ENCODE peak calls at places on chromosome 15, in nine cellular contexts. N is neural progenitor cell, U is epithelial cell of esophagus, Q is GM12865, H is Panc1, J is dorsolateral prefrontal cortex, O is brain microvascular endothelial cell, C is nephron progenitor cell, Y is HFFc6. D is an unnamed sample.

GRCh38 chr15:71448688-71449114 is 333.4 kb downstream of the THSD4 start:
- DNase-seq in N (peak), U (peak), Q (peak), H (peak), J (no peak), O (peak), C (peak), Y (peak), D (peak)

GRCh38 chr15:38300395-38300794 is 47.8 kb downstream of the SPRED1 start:
- DNase-seq in N (no peak), U (no peak), Q (peak), H (no peak), J (no peak), O (no peak), C (no peak), Y (no peak), D (no peak)

GRCh38 chr15:62624541-62625399 is 417.8 kb upstream of the TPM1 start:
- DNase-seq in N (peak), U (peak), Q (peak), H (no peak), J (no peak), O (peak), C (no peak), Y (peak), D (no peak)

GRCh38 chr15:46644493-46645481 is 1010.0 kb downstream of the SQOR start:
- DNase-seq in N (no peak), U (no peak), Q (peak), H (no peak), J (no peak), O (no peak), C (no peak), Y (no peak), D (no peak)

GRCh38 chr15:86877171-86877631 is 797.5 kb downstream of the AGBL1 start:
- DNase-seq in N (no peak), U (peak), Q (no peak), H (no peak), J (no peak), O (no peak), C (no peak), Y (no peak), D (no peak)

GRCh38 chr15:49492834-49493233 is 69.8 kb downstream of the FGF7 start:
- DNase-seq in N (no peak), U (peak), Q (no peak), H (no peak), J (no peak), O (no peak), C (no peak), Y (peak), D (no peak)

GRCh38 chr15:44102675-44103254 is 92.3 kb downstream of the FRMD5 start:
- DNase-seq in N (peak), U (peak), Q (no peak), H (peak), J (peak), O (peak), C (no peak), Y (peak), D (peak)

GRCh38 chr15:69074011-69074842 is 59.7 kb downstream of the NOX5 start:
- DNase-seq in N (peak), U (peak), Q (no peak), H (peak), J (peak), O (peak), C (peak), Y (peak), D (peak)

GRCh38 chr15:92843819-92844218 is 56.3 kb upstream of the CHD2 start:
- DNase-seq in N (no peak), U (no peak), Q (no peak), H (no peak), J (no peak), O (no peak), C (no peak), Y (no peak), D (no peak)

GRCh38 chr15:81839387-81839786 is 206.4 kb downstream of the MEX3B start:
- DNase-seq in N (no peak), U (no peak), Q (no peak), H (no peak), J (no peak), O (no peak), C (no peak), Y (no peak), D (no peak)

GRCh38 chr15:98003976-98004375 is 43.5 kb downstream of the ARRDC4 start:
- DNase-seq in N (no peak), U (peak), Q (no peak), H (no peak), J (no peak), O (no peak), C (no peak), Y (no peak), D (no peak)

GRCh38 chr15:101237161-101237775 is 14.6 kb downstream of the CHSY1 start:
- DNase-seq in N (no peak), U (no peak), Q (no peak), H (no peak), J (no peak), O (no peak), C (no peak), Y (no peak), D (no peak)

GRCh38 chr15:86608461-86608860 is 528.8 kb downstream of the AGBL1 start:
- DNase-seq in N (peak), U (peak), Q (no peak), H (no peak), J (no peak), O (no peak), C (no peak), Y (no peak), D (no peak)

GRCh38 chr15:63390689-63391088 is 9.0 kb upstream of the CA12 start:
- DNase-seq in N (no peak), U (no peak), Q (no peak), H (no peak), J (no peak), O (no peak), C (no peak), Y (no peak), D (no peak)

GRCh38 chr15:71707230-71708051 is 102.9 kb upstream of the NR2E3 start:
- DNase-seq in N (peak), U (no peak), Q (no peak), H (no peak), J (no peak), O (no peak), C (no peak), Y (peak), D (no peak)

GRCh38 chr15:69628256-69629093 is 175.9 kb downstream of the RPLP1 start:
- DNase-seq in N (no peak), U (no peak), Q (no peak), H (no peak), J (no peak), O (no peak), C (no peak), Y (no peak), D (no peak)

GRCh38 chr15:50764331-50765201 is 940 bp downstream of the SPPL2A start:
- DNase-seq in N (peak), U (no peak), Q (peak), H (no peak), J (no peak), O (no peak), C (no peak), Y (no peak), D (no peak)

GRCh38 chr15:72732554-72732953 is 46.5 kb downstream of the BBS4 start:
- DNase-seq in N (no peak), U (no peak), Q (no peak), H (no peak), J (no peak), O (no peak), C (no peak), Y (no peak), D (no peak)

GRCh38 chr15:99197861-99198260 is 51.5 kb downstream of the TTC23 start:
- DNase-seq in N (no peak), U (peak), Q (no peak), H (no peak), J (no peak), O (no peak), C (no peak), Y (peak), D (no peak)

GRCh38 chr15:74955017-74955416 is 1.6 kb downstream of the RPP25 start:
- DNase-seq in N (no peak), U (no peak), Q (no peak), H (no peak), J (no peak), O (no peak), C (no peak), Y (no peak), D (no peak)

GRCh38 chr15:94792166-94792565 is 560.8 kb downstream of the MCTP2 start:
- DNase-seq in N (no peak), U (peak), Q (no peak), H (no peak), J (no peak), O (peak), C (no peak), Y (no peak), D (no peak)

GRCh38 chr15:47246317-47246716 is 471.0 kb upstream of the SEMA6D start:
- DNase-seq in N (no peak), U (peak), Q (no peak), H (no peak), J (no peak), O (no peak), C (no peak), Y (no peak), D (no peak)

GRCh38 chr15:78979456-78980320 is 34.8 kb upstream of the CTSH start:
- DNase-seq in N (peak), U (peak), Q (peak), H (peak), J (no peak), O (peak), C (peak), Y (peak), D (peak)

GRCh38 chr15:25690673-25691543 is 172.2 kb downstream of the ATP10A start:
- DNase-seq in N (no peak), U (peak), Q (no peak), H (no peak), J (no peak), O (peak), C (no peak), Y (peak), D (no peak)

GRCh38 chr15:67715166-67715565 is 110.1 kb upstream of the SKOR1 start:
- DNase-seq in N (no peak), U (no peak), Q (no peak), H (no peak), J (no peak), O (no peak), C (no peak), Y (no peak), D (no peak)

GRCh38 chr15:75836953-75837321 is 6.3 kb upstream of the UBE2Q2 start:
- DNase-seq in N (no peak), U (peak), Q (peak), H (no peak), J (no peak), O (peak), C (no peak), Y (peak), D (no peak)

GRCh38 chr15:71323604-71324003 is 208.3 kb downstream of the THSD4 start:
- DNase-seq in N (no peak), U (no peak), Q (no peak), H (no peak), J (no peak), O (no peak), C (no peak), Y (no peak), D (no peak)

GRCh38 chr15:75348034-75348562 is 1.3 kb downstream of the NEIL1 start:
- DNase-seq in N (peak), U (no peak), Q (peak), H (no peak), J (no peak), O (no peak), C (peak), Y (no peak), D (no peak)

GRCh38 chr15:85854345-85855097 is 59.8 kb upstream of the KLHL25 start:
- DNase-seq in N (peak), U (peak), Q (peak), H (no peak), J (no peak), O (peak), C (peak), Y (peak), D (peak)

GRCh38 chr15:74208901-74209559 is 6.4 kb upstream of the STRA6 start:
- DNase-seq in N (peak), U (no peak), Q (no peak), H (no peak), J (no peak), O (no peak), C (peak), Y (no peak), D (peak)

GRCh38 chr15:28021281-28022039 is 77.7 kb downstream of the OCA2 start:
- DNase-seq in N (peak), U (peak), Q (peak), H (no peak), J (peak), O (peak), C (peak), Y (no peak), D (no peak)

GRCh38 chr15:96053039-96054021 is 277.2 kb upstream of the NR2F2 start:
- DNase-seq in N (peak), U (peak), Q (peak), H (no peak), J (no peak), O (no peak), C (peak), Y (no peak), D (peak)

DNA sequence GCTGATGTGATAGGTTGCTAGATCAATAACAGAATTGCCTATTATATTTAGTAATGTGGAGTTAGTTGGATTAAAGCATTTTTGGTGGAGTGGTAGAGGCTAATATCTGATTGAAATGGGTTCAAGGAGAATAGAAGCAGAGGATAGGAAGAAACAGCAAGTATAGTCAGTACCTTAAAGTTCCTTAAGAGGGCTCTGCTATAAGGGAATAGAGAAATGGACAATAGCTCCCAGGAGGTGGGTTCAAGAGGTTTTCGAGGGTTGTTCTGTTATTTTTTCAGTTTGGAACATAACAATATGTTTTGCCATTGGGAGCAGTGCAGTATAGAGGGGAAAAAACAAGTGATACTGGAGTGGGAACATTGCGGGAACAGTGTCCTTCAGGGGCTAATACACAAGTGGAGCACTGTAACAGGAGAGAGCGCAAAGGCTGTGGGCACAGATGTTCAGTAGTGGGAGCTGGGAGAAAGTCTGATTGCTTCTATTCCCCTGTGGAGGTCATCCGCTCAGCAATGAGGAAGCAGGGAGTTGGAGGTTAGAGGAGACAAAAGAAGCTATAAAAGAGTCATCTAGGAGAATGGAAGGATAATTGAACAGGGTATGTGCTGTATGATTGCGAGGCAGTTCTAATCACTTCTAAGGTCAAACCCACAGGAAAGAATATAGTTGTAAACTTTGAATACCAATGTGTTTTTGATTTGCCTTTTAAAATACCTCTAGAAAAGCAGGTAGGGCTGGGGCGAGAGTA is 3.3 kb downstream of the MRPS11 start:
- DNase-seq in N (no peak), U (no peak), Q (no peak), H (no peak), J (no peak), O (no peak), C (no peak), Y (no peak), D (no peak)
- TF ChIP-seq CTCF in N (peak), U (no peak), Q (no peak), H (peak), J (no peak), O (no peak), C (no peak), Y (peak), D (peak)

DNA sequence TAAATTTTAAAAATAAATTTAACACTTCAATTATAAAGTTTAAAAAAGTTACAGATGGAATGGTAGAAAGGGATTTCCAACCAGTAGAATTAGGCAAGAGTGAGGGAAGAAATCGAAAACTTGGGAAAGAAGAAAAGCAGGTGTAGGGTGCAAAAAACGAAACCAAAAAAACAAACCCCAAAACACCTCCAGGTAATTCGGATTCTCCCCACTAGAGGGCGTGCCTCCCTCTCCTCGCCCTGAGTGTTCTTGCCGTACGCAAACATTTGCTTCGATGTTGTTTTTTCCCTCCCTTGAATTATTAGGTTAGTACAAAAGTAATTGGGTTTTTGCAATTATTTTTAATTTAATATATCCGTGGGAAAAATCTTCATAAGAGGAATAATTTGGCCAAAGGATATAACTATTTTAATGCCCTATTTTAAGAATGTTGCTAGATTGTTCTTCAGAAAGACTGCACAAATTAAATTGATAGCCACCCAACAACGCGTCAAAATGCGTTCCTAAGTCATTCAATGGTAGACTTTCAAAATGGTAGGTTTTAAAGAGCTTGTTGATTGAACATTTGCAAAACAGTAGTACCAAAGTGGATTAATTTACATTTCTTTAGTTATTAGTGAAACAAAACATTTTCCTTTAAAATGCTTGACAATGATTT is 63.7 kb downstream of the SLC30A4 start:
- DNase-seq in N (peak), U (peak), Q (peak), H (peak), J (peak), O (no peak), C (peak), Y (peak), D (peak)
- TF ChIP-seq CTCF in N (peak), U (peak), Q (peak), H (peak), J (peak), O (peak), C (peak), Y (peak), D (peak)

DNA sequence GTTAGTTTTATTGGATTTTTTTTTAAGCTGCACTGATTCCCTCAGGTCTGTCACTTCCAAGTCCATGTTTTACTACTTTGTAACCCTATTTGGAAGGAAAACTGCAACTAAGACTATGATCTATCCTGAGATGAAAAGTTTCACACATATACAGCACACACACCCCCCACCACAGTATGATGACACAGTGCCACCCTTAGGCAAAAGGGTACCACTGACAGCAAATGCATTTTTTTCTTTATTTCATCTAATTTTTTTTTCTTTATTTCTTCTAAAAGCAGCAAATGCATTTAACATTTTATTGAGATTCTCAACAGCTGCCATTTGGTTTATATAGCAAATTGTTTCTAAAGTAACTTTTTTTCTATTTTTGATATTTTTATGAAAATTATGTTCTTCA is 21.2 kb downstream of the NGRN start:
- DNase-seq in N (peak), U (peak), Q (peak), H (no peak), J (no peak), O (no peak), C (no peak), Y (no peak), D (no peak)
- TF ChIP-seq CTCF in N (peak), U (peak), Q (peak), H (no peak), J (peak), O (peak), C (peak), Y (peak), D (peak)

DNA sequence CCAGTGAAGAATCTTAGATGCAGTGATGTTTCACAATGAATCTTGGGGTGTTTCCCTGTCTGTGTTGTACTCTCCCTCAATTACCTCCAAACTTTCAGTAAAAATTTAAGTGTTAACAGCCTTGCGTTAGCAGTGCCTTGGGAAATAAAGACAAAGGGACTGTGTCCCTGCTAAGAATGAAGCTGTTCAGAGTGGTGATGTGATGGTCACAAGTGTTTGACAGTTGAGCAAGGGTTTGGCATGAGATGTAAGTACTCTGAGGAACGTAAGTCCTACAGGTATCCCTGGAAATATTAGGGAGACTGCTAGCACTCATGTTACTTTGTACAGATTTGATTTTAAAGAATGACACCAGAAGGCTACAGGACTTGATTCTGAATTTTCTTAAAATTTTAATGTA is 304.3 kb upstream of the DPH6 start:
- DNase-seq in N (no peak), U (no peak), Q (no peak), H (no peak), J (no peak), O (no peak), C (no peak), Y (no peak), D (no peak)
- TF ChIP-seq CTCF in N (no peak), U (no peak), Q (no peak), H (no peak), J (no peak), O (no peak), C (no peak), Y (no peak), D (no peak)

GRCh38 chr15:65862682-65863081 is 6.6 kb upstream of the RAB11A start:
- DNase-seq in N (peak), U (peak), Q (peak), H (no peak), J (no peak), O (peak), C (peak), Y (peak), D (peak)
- TF ChIP-seq CTCF in N (peak), U (peak), Q (peak), H (peak), J (peak), O (peak), C (no peak), Y (peak), D (peak)

D was measured in neural crest cell.